ENCODE peak calls at places on chromosome 3, in eight cellular contexts. K is activated CD4-positive, alpha-beta memory T cell treated with anti-CD3 and anti-CD28 coated beads, Interleukin-2, amount 10 ng/mL, durations not matched to agents 7 days and 5 days; H is stimulated activated CD8-positive, alpha-beta memory T cell treated with anti-CD3 and anti-CD28 coated beads, Interleukin-2, amount 100 ng/mL, for 1 hour; J is nucleus accumbens; I is fibroblast of lung; W is NCI-H82; U is endothelial cell; S is epithelial cell of esophagus. X is an unnamed sample.

GRCh38 chr3:99895706-99896441 is 78.2 kb downstream of the CMSS1 start:
- DNase-seq in K (no peak), H (no peak), J (no peak), I (peak; percentile 94), W (no peak), U (no peak), S (peak; percentile 87), X (peak; percentile 78)

GRCh38 chr3:64593350-64593749 is 94.5 kb downstream of the ADAMTS9 start:
- DNase-seq in K (no peak), H (no peak), J (no peak), I (no peak), W (no peak), U (no peak), S (no peak), X (no peak)

GRCh38 chr3:120100711-120101110 is 6.5 kb upstream of the GSK3B start:
- DNase-seq in K (no peak), H (no peak), J (no peak), I (peak; percentile 64), W (no peak), U (no peak), S (no peak), X (no peak)

GRCh38 chr3:157248590-157249425 is 88.9 kb upstream of the CCNL1 start:
- DNase-seq in K (no peak), H (no peak), J (peak; percentile 29), I (peak; percentile 94), W (no peak), U (no peak), S (peak; percentile 68), X (peak; percentile 81)

GRCh38 chr3:193314161-193314560 is 64.4 kb downstream of the ATP13A5 start:
- DNase-seq in K (no peak), H (no peak), J (no peak), I (no peak), W (no peak), U (no peak), S (no peak), X (no peak)

GRCh38 chr3:184275961-184276910 is at the start of gene ECE2:
- DNase-seq in K (no peak), H (no peak), J (no peak), I (no peak), W (no peak), U (no peak), S (no peak), X (no peak)

GRCh38 chr3:14429237-14429636 is 26.8 kb downstream of the SLC6A6 start:
- DNase-seq in K (no peak), H (no peak), J (no peak), I (no peak), W (peak; percentile 28), U (no peak), S (peak; percentile 20), X (no peak)

GRCh38 chr3:37819591-37819990 is 42.1 kb upstream of the CTDSPL start:
- DNase-seq in K (no peak), H (no peak), J (no peak), I (peak; percentile 22), W (no peak), U (no peak), S (no peak), X (peak; percentile 3)

GRCh38 chr3:124653788-124654469 is 76.3 kb upstream of the UMPS start:
- DNase-seq in K (no peak), H (no peak), J (no peak), I (no peak), W (no peak), U (no peak), S (no peak), X (no peak)

GRCh38 chr3:41274944-41275668 is 75.8 kb downstream of the CTNNB1 start:
- DNase-seq in K (no peak), H (no peak), J (no peak), I (peak; percentile 61), W (no peak), U (no peak), S (peak; percentile 46), X (peak; percentile 21)

GRCh38 chr3:187252311-187252710 is 39.2 kb downstream of the MASP1 start:
- DNase-seq in K (no peak), H (no peak), J (no peak), I (no peak), W (no peak), U (no peak), S (no peak), X (no peak)

GRCh38 chr3:168424059-168424765 is 328.5 kb upstream of the GOLIM4 start:
- DNase-seq in K (no peak), H (no peak), J (no peak), I (peak; percentile 79), W (no peak), U (no peak), S (no peak), X (no peak)

GRCh38 chr3:9399746-9400145 is 2.3 kb downstream of the SETD5 start:
- DNase-seq in K (no peak), H (no peak), J (peak; percentile 74), I (peak; percentile 93), W (peak; percentile 96), U (peak; percentile 60), S (peak; percentile 83), X (peak; percentile 84)

GRCh38 chr3:183591881-183592521 is 36.5 kb upstream of the KLHL6 start:
- DNase-seq in K (no peak), H (no peak), J (no peak), I (no peak), W (peak; percentile 10), U (no peak), S (peak; percentile 13), X (no peak)

GRCh38 chr3:74119221-74119620 is 494.5 kb upstream of the PDZRN3 start:
- DNase-seq in K (no peak), H (no peak), J (no peak), I (no peak), W (no peak), U (no peak), S (no peak), X (peak; percentile 10)

GRCh38 chr3:183085634-183086390 is 13.5 kb downstream of the MCCC1 start:
- DNase-seq in K (no peak), H (no peak), J (no peak), I (peak; percentile 69), W (peak; percentile 66), U (peak; percentile 35), S (peak; percentile 27), X (peak; percentile 29)

GRCh38 chr3:45113625-45114050 is 32.5 kb downstream of the CDCP1 start:
- DNase-seq in K (no peak), H (no peak), J (no peak), I (peak; percentile 83), W (no peak), U (no peak), S (no peak), X (no peak)

GRCh38 chr3:12997387-12997786 is 75.8 kb downstream of the IQSEC1 start:
- DNase-seq in K (no peak), H (no peak), J (no peak), I (no peak), W (no peak), U (no peak), S (peak; percentile 72), X (no peak)

GRCh38 chr3:184486614-184487013 is 75.0 kb upstream of the EPHB3 start:
- DNase-seq in K (no peak), H (no peak), J (no peak), I (no peak), W (peak; percentile 52), U (no peak), S (no peak), X (no peak)

GRCh38 chr3:184230081-184230602 is 757 bp downstream of the VWA5B2 start:
- DNase-seq in K (no peak), H (no peak), J (no peak), I (no peak), W (peak; percentile 53), U (no peak), S (no peak), X (no peak)

GRCh38 chr3:80533553-80533952 is 765.8 kb upstream of the ROBO1 start:
- DNase-seq in K (no peak), H (no peak), J (no peak), I (no peak), W (no peak), U (no peak), S (peak; percentile 84), X (peak; percentile 60)

GRCh38 chr3:57963811-57964346 is 44.3 kb upstream of the FLNB start:
- DNase-seq in K (no peak), H (no peak), J (no peak), I (no peak), W (no peak), U (no peak), S (peak; percentile 68), X (no peak)

GRCh38 chr3:124759666-124760401 is 29.6 kb downstream of the UMPS start:
- DNase-seq in K (no peak), H (no peak), J (no peak), I (no peak), W (no peak), U (no peak), S (no peak), X (no peak)

GRCh38 chr3:126888186-126888760 is 94.6 kb upstream of the PLXNA1 start:
- DNase-seq in K (no peak), H (no peak), J (no peak), I (no peak), W (no peak), U (no peak), S (no peak), X (no peak)

GRCh38 chr3:171380711-171381435 is 79.3 kb downstream of the TNIK start:
- DNase-seq in K (no peak), H (no peak), J (no peak), I (no peak), W (peak; percentile 83), U (no peak), S (no peak), X (no peak)

GRCh38 chr3:13325892-13326443 is 94.2 kb downstream of the NUP210 start:
- DNase-seq in K (no peak), H (no peak), J (no peak), I (no peak), W (no peak), U (no peak), S (no peak), X (no peak)

GRCh38 chr3:152229692-152230091 is 39.0 kb upstream of the MBNL1 start:
- DNase-seq in K (no peak), H (no peak), J (no peak), I (no peak), W (no peak), U (no peak), S (no peak), X (no peak)

GRCh38 chr3:14143271-14143605 is 18.4 kb downstream of the TMEM43 start:
- DNase-seq in K (no peak), H (no peak), J (no peak), I (peak; percentile 66), W (no peak), U (no peak), S (no peak), X (no peak)

GRCh38 chr3:74465652-74466415 is 148.6 kb downstream of the CNTN3 start:
- DNase-seq in K (no peak), H (no peak), J (no peak), I (peak; percentile 27), W (no peak), U (no peak), S (no peak), X (peak; percentile 2)

GRCh38 chr3:133444071-133444774 is 44.4 kb downstream of the BFSP2 start:
- DNase-seq in K (no peak), H (no peak), J (no peak), I (peak; percentile 41), W (no peak), U (no peak), S (peak; percentile 86), X (peak; percentile 75)

GRCh38 chr3:195150194-195151118 is 120.5 kb downstream of the XXYLT1 start:
- DNase-seq in K (no peak), H (no peak), J (no peak), I (peak; percentile 92), W (no peak), U (peak; percentile 73), S (peak; percentile 74), X (peak; percentile 66)

GRCh38 chr3:106255870-106256248 is 387.0 kb upstream of the CBLB start:
- DNase-seq in K (no peak), H (no peak), J (no peak), I (no peak), W (no peak), U (no peak), S (no peak), X (no peak)

GRCh38 chr3:13484861-13485590 is 4.9 kb downstream of the HDAC11 start:
- DNase-seq in K (no peak), H (no peak), J (peak; percentile 44), I (peak; percentile 60), W (no peak), U (no peak), S (peak; percentile 89), X (peak; percentile 94)

GRCh38 chr3:105402287-105402801 is 35.6 kb downstream of the ALCAM start:
- DNase-seq in K (no peak), H (no peak), J (no peak), I (peak; percentile 77), W (peak; percentile 24), U (no peak), S (peak; percentile 97), X (peak; percentile 96)